ENCODE peak calls at places on chromosomes 16 and 17, in five cellular contexts. L, E, X, A and N are unnamed samples.

GRCh38 chr17:34254651-34255380 is at the start of gene CCL2:
- DNase-seq in X (no peak), A (no peak), E (no peak), L (no peak), N (no peak)

GRCh38 chr16:1044515-1045362 is 27.8 kb upstream of the SSTR5 start:
- DNase-seq in E (no peak), L (no peak), A (no peak), X (no peak), N (no peak)

GRCh38 chr16:3383045-3383448 is 17.8 kb downstream of the ZSCAN32 start:
- DNase-seq in L (no peak), A (no peak), E (no peak), X (no peak), N (no peak)

GRCh38 chr16:74999683-75000480 is 1.1 kb downstream of the ZNRF1 start:
- DNase-seq in L (no peak), A (peak), E (peak), X (peak), N (no peak)

GRCh38 chr16:58456193-58456592 is 43.8 kb upstream of the NDRG4 start:
- DNase-seq in X (no peak), E (no peak), A (no peak), L (no peak), N (no peak)

GRCh38 chr16:57071840-57072541 is 20.4 kb upstream of the CPNE2 start:
- DNase-seq in A (no peak), X (no peak), E (no peak), L (no peak), N (no peak)

GRCh38 chr17:65634533-65634932 is 73.1 kb upstream of the AXIN2 start:
- DNase-seq in A (no peak), X (no peak), E (peak), L (no peak), N (no peak)

GRCh38 chr16:62638964-62639861 is 603.0 kb upstream of the CDH8 start:
- DNase-seq in X (no peak), E (no peak), L (no peak), A (no peak), N (no peak)

GRCh38 chr17:17071531-17072360 is 29.5 kb downstream of the MPRIP start:
- DNase-seq in A (no peak), L (no peak), E (no peak), X (no peak), N (no peak)

GRCh38 chr17:17179371-17179827 is 26.7 kb downstream of the PLD6 start:
- DNase-seq in A (no peak), L (no peak), X (no peak), E (no peak), N (no peak)

GRCh38 chr16:4734063-4734729 is at the start of the genes ANKS3 and DNAAF8:
- DNase-seq in E (peak), X (peak), A (peak), L (peak), N (peak)

GRCh38 chr17:77451894-77452852 is 311.4 kb downstream of the SEC14L1 start:
- DNase-seq in L (no peak), E (no peak), A (no peak), X (no peak), N (no peak)

GRCh38 chr16:22677024-22677830 is 136.7 kb upstream of the HS3ST2 start:
- DNase-seq in X (no peak), E (no peak), A (no peak), L (no peak), N (no peak)

GRCh38 chr17:19383681-19384470 is 3.1 kb downstream of the MFAP4 start:
- DNase-seq in E (no peak), X (no peak), L (no peak), A (no peak), N (no peak)